ENCODE peak calls at places on chromosomes 4 and X, in nine cellular contexts. One of them, this sample, is unnamed.

GRCh38 chr4:77022581-77023133 is 53.1 kb downstream of the CCNI start:
- DNase-seq in osteocyte: no peak
- DNase-seq in H9: peak; percentile 87
- DNase-seq in nephron progenitor cell: peak; percentile 13
- DNase-seq in lower lobe of right lung: no peak
- DNase-seq in psoas muscle: no peak
- DNase-seq in endothelial cell of umbilical vein: peak; percentile 76
- DNase-seq in MCF 10A: no peak
- DNase-seq in HFFc6: peak; percentile 74
- DNase-seq in this sample: no peak

GRCh38 chrX:115138040-115138439 is 51.2 kb upstream of the RBMXL3 start:
- DNase-seq in osteocyte: no peak
- DNase-seq in H9: no peak
- DNase-seq in nephron progenitor cell: no peak
- DNase-seq in lower lobe of right lung: no peak
- DNase-seq in psoas muscle: no peak
- DNase-seq in endothelial cell of umbilical vein: no peak
- DNase-seq in MCF 10A: no peak
- DNase-seq in HFFc6: no peak
- DNase-seq in this sample: no peak

GRCh38 chrX:152819732-152820131 is 10.8 kb downstream of the CETN2 start:
- DNase-seq in osteocyte: no peak
- DNase-seq in H9: no peak
- DNase-seq in nephron progenitor cell: no peak
- DNase-seq in lower lobe of right lung: no peak
- DNase-seq in psoas muscle: no peak
- DNase-seq in endothelial cell of umbilical vein: no peak
- DNase-seq in MCF 10A: peak; percentile 12
- DNase-seq in HFFc6: peak; percentile 49
- DNase-seq in this sample: no peak

GRCh38 chr4:36082817-36083216 is 161.5 kb downstream of the ARAP2 start:
- DNase-seq in osteocyte: no peak
- DNase-seq in H9: no peak
- DNase-seq in nephron progenitor cell: no peak
- DNase-seq in lower lobe of right lung: no peak
- DNase-seq in psoas muscle: no peak
- DNase-seq in endothelial cell of umbilical vein: no peak
- DNase-seq in MCF 10A: no peak
- DNase-seq in HFFc6: no peak
- DNase-seq in this sample: no peak

GRCh38 chrX:10173331-10173900 is 16.6 kb downstream of the CLCN4 start:
- DNase-seq in osteocyte: no peak
- DNase-seq in H9: peak; percentile 77
- DNase-seq in nephron progenitor cell: peak; percentile 66
- DNase-seq in lower lobe of right lung: no peak
- DNase-seq in psoas muscle: peak; percentile 67
- DNase-seq in endothelial cell of umbilical vein: peak; percentile 62
- DNase-seq in MCF 10A: peak; percentile 97
- DNase-seq in HFFc6: no peak
- DNase-seq in this sample: no peak

GRCh38 chrX:9681422-9681821 is 84.2 kb downstream of the GPR143 start:
- DNase-seq in osteocyte: no peak
- DNase-seq in H9: no peak
- DNase-seq in nephron progenitor cell: no peak
- DNase-seq in lower lobe of right lung: no peak
- DNase-seq in psoas muscle: no peak
- DNase-seq in endothelial cell of umbilical vein: no peak
- DNase-seq in MCF 10A: peak; percentile 63
- DNase-seq in HFFc6: no peak
- DNase-seq in this sample: no peak

GRCh38 chr4:118265312-118266144 is 87.3 kb downstream of the PRSS12 start:
- DNase-seq in osteocyte: no peak
- DNase-seq in H9: peak; percentile 40
- DNase-seq in nephron progenitor cell: no peak
- DNase-seq in lower lobe of right lung: peak; percentile 54
- DNase-seq in psoas muscle: no peak
- DNase-seq in endothelial cell of umbilical vein: no peak
- DNase-seq in MCF 10A: no peak
- DNase-seq in HFFc6: no peak
- DNase-seq in this sample: no peak

GRCh38 chrX:106436695-106437094 is 175.1 kb upstream of the RADX start:
- DNase-seq in osteocyte: no peak
- DNase-seq in H9: no peak
- DNase-seq in nephron progenitor cell: no peak
- DNase-seq in lower lobe of right lung: no peak
- DNase-seq in psoas muscle: no peak
- DNase-seq in endothelial cell of umbilical vein: no peak
- DNase-seq in MCF 10A: no peak
- DNase-seq in HFFc6: no peak
- DNase-seq in this sample: no peak

GRCh38 chr4:127124919-127125318 is 507.8 kb upstream of the INTU start:
- DNase-seq in osteocyte: no peak
- DNase-seq in H9: no peak
- DNase-seq in nephron progenitor cell: no peak
- DNase-seq in lower lobe of right lung: no peak
- DNase-seq in psoas muscle: no peak
- DNase-seq in endothelial cell of umbilical vein: no peak
- DNase-seq in MCF 10A: peak; percentile 16
- DNase-seq in HFFc6: peak; percentile 30
- DNase-seq in this sample: no peak

GRCh38 chrX:17471121-17471520 is 96.1 kb downstream of the NHS start:
- DNase-seq in osteocyte: no peak
- DNase-seq in H9: no peak
- DNase-seq in nephron progenitor cell: no peak
- DNase-seq in lower lobe of right lung: no peak
- DNase-seq in psoas muscle: no peak
- DNase-seq in endothelial cell of umbilical vein: no peak
- DNase-seq in MCF 10A: no peak
- DNase-seq in HFFc6: no peak
- DNase-seq in this sample: no peak

GRCh38 chr4:104395219-104395618 is 99.5 kb downstream of the CXXC4 start:
- DNase-seq in osteocyte: no peak
- DNase-seq in H9: no peak
- DNase-seq in nephron progenitor cell: no peak
- DNase-seq in lower lobe of right lung: no peak
- DNase-seq in psoas muscle: no peak
- DNase-seq in endothelial cell of umbilical vein: no peak
- DNase-seq in MCF 10A: no peak
- DNase-seq in HFFc6: no peak
- DNase-seq in this sample: no peak

GRCh38 chrX:53048169-53049126 is at the start of gene GPR173:
- DNase-seq in osteocyte: peak; percentile 88
- DNase-seq in H9: peak; percentile 84
- DNase-seq in nephron progenitor cell: peak; percentile 41
- DNase-seq in lower lobe of right lung: peak; percentile 50
- DNase-seq in psoas muscle: peak; percentile 49
- DNase-seq in endothelial cell of umbilical vein: peak; percentile 63
- DNase-seq in MCF 10A: peak; percentile 34
- DNase-seq in HFFc6: peak; percentile 26
- DNase-seq in this sample: peak; percentile 28

GRCh38 chr4:31442236-31442635 is 722.1 kb downstream of the PCDH7 start:
- DNase-seq in osteocyte: no peak
- DNase-seq in H9: peak; percentile 54
- DNase-seq in nephron progenitor cell: no peak
- DNase-seq in lower lobe of right lung: no peak
- DNase-seq in psoas muscle: no peak
- DNase-seq in endothelial cell of umbilical vein: no peak
- DNase-seq in MCF 10A: no peak
- DNase-seq in HFFc6: no peak
- DNase-seq in this sample: no peak

GRCh38 chr4:140025470-140025869 is 128.5 kb downstream of the MAML3 start:
- DNase-seq in osteocyte: no peak
- DNase-seq in H9: no peak
- DNase-seq in nephron progenitor cell: no peak
- DNase-seq in lower lobe of right lung: no peak
- DNase-seq in psoas muscle: no peak
- DNase-seq in endothelial cell of umbilical vein: no peak
- DNase-seq in MCF 10A: no peak
- DNase-seq in HFFc6: no peak
- DNase-seq in this sample: no peak

GRCh38 chr4:37446016-37446415 is 201.5 kb downstream of the NWD2 start:
- DNase-seq in osteocyte: no peak
- DNase-seq in H9: no peak
- DNase-seq in nephron progenitor cell: no peak
- DNase-seq in lower lobe of right lung: no peak
- DNase-seq in psoas muscle: no peak
- DNase-seq in endothelial cell of umbilical vein: no peak
- DNase-seq in MCF 10A: no peak
- DNase-seq in HFFc6: no peak
- DNase-seq in this sample: no peak

GRCh38 chrX:30831082-30831481 is 58.0 kb downstream of the TAB3 start:
- DNase-seq in osteocyte: no peak
- DNase-seq in H9: no peak
- DNase-seq in nephron progenitor cell: no peak
- DNase-seq in lower lobe of right lung: no peak
- DNase-seq in psoas muscle: no peak
- DNase-seq in endothelial cell of umbilical vein: no peak
- DNase-seq in MCF 10A: no peak
- DNase-seq in HFFc6: no peak
- DNase-seq in this sample: no peak

GRCh38 chrX:22122510-22122909 is 90.4 kb downstream of the PHEX start:
- DNase-seq in osteocyte: peak; percentile 54
- DNase-seq in H9: no peak
- DNase-seq in nephron progenitor cell: no peak
- DNase-seq in lower lobe of right lung: no peak
- DNase-seq in psoas muscle: peak; percentile 38
- DNase-seq in endothelial cell of umbilical vein: peak; percentile 3
- DNase-seq in MCF 10A: peak; percentile 97
- DNase-seq in HFFc6: peak; percentile 38
- DNase-seq in this sample: no peak

GRCh38 chr4:130705023-130705422 is 1609.1 kb downstream of the C4orf33 start:
- DNase-seq in osteocyte: no peak
- DNase-seq in H9: no peak
- DNase-seq in nephron progenitor cell: no peak
- DNase-seq in lower lobe of right lung: no peak
- DNase-seq in psoas muscle: no peak
- DNase-seq in endothelial cell of umbilical vein: no peak
- DNase-seq in MCF 10A: peak; percentile 4
- DNase-seq in HFFc6: no peak
- DNase-seq in this sample: no peak
- TF ChIP-seq CTCF in osteocyte: no peak
- TF ChIP-seq CTCF in H9: no peak
- TF ChIP-seq CTCF in nephron progenitor cell: no peak
- TF ChIP-seq CTCF in lower lobe of right lung: no peak
- TF ChIP-seq CTCF in psoas muscle: no peak
- TF ChIP-seq CTCF in endothelial cell of umbilical vein: no peak
- TF ChIP-seq CTCF in MCF 10A: peak; percentile 31
- TF ChIP-seq CTCF in HFFc6: peak; percentile 12
- TF ChIP-seq CTCF in this sample: no peak

GRCh38 chrX:12700745-12701144 is 90.5 kb upstream of the PRPS2 start:
- DNase-seq in osteocyte: no peak
- DNase-seq in H9: no peak
- DNase-seq in nephron progenitor cell: no peak
- DNase-seq in lower lobe of right lung: no peak
- DNase-seq in psoas muscle: no peak
- DNase-seq in endothelial cell of umbilical vein: no peak
- DNase-seq in MCF 10A: no peak
- DNase-seq in HFFc6: no peak
- DNase-seq in this sample: no peak

GRCh38 chrX:12702509-12703091 is 88.6 kb upstream of the PRPS2 start:
- DNase-seq in osteocyte: no peak
- DNase-seq in H9: no peak
- DNase-seq in nephron progenitor cell: peak; percentile 28
- DNase-seq in lower lobe of right lung: no peak
- DNase-seq in psoas muscle: no peak
- DNase-seq in endothelial cell of umbilical vein: peak; percentile 1
- DNase-seq in MCF 10A: peak; percentile 39
- DNase-seq in HFFc6: no peak
- DNase-seq in this sample: no peak

GRCh38 chrX:12704706-12705105 is 86.5 kb upstream of the PRPS2 start:
- DNase-seq in osteocyte: no peak
- DNase-seq in H9: no peak
- DNase-seq in nephron progenitor cell: no peak
- DNase-seq in lower lobe of right lung: no peak
- DNase-seq in psoas muscle: no peak
- DNase-seq in endothelial cell of umbilical vein: no peak
- DNase-seq in MCF 10A: no peak
- DNase-seq in HFFc6: no peak
- DNase-seq in this sample: no peak

DNA sequence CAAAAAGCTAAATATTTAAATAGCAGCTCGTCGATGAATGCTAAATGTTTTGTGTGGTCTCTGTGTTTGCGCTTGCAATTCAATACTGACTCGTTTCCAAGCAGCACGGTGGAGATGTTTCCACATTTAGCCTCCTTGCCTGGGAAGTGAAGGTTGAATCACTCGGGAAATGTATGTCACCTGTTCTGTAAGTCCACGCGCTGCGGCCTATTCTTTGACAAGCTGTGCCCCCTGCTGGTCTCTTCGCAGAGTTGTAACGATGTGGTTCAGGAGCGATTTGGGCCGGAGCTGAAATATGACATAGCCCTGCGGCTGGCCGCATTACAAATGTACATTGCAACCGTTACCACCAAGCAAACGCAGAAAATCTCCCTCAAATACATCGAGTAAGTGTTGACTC is 89.6 kb upstream of the PRPS2 start:
- DNase-seq in osteocyte: no peak
- DNase-seq in H9: peak; percentile 53
- DNase-seq in nephron progenitor cell: peak; percentile 46
- DNase-seq in lower lobe of right lung: peak; percentile 54
- DNase-seq in psoas muscle: peak; percentile 20
- DNase-seq in endothelial cell of umbilical vein: peak; percentile 46
- DNase-seq in MCF 10A: peak; percentile 84
- DNase-seq in HFFc6: peak; percentile 27
- DNase-seq in this sample: peak; percentile 19
- TF ChIP-seq CTCF in osteocyte: peak; percentile 62
- TF ChIP-seq CTCF in H9: peak; percentile 65
- TF ChIP-seq CTCF in nephron progenitor cell: peak; percentile 57
- TF ChIP-seq CTCF in lower lobe of right lung: peak; percentile 42
- TF ChIP-seq CTCF in psoas muscle: peak; percentile 29
- TF ChIP-seq CTCF in endothelial cell of umbilical vein: peak; percentile 58
- TF ChIP-seq CTCF in MCF 10A: peak; percentile 72
- TF ChIP-seq CTCF in HFFc6: peak; percentile 79
- TF ChIP-seq CTCF in this sample: peak; percentile 57

GRCh38 chrX:154715825-154716224 is 35.1 kb downstream of the GAB3 start:
- DNase-seq in osteocyte: no peak
- DNase-seq in H9: peak; percentile 30
- DNase-seq in nephron progenitor cell: no peak
- DNase-seq in lower lobe of right lung: no peak
- DNase-seq in psoas muscle: no peak
- DNase-seq in endothelial cell of umbilical vein: no peak
- DNase-seq in MCF 10A: no peak
- DNase-seq in HFFc6: no peak
- DNase-seq in this sample: no peak
- TF ChIP-seq CTCF in osteocyte: no peak
- TF ChIP-seq CTCF in H9: peak; percentile 33
- TF ChIP-seq CTCF in nephron progenitor cell: no peak
- TF ChIP-seq CTCF in lower lobe of right lung: no peak
- TF ChIP-seq CTCF in psoas muscle: no peak
- TF ChIP-seq CTCF in endothelial cell of umbilical vein: peak; percentile 1
- TF ChIP-seq CTCF in MCF 10A: no peak
- TF ChIP-seq CTCF in HFFc6: no peak
- TF ChIP-seq CTCF in this sample: no peak

GRCh38 chrX:78759081-78759480 is 11.6 kb downstream of the LPAR4 start:
- DNase-seq in osteocyte: no peak
- DNase-seq in H9: no peak
- DNase-seq in nephron progenitor cell: no peak
- DNase-seq in lower lobe of right lung: no peak
- DNase-seq in psoas muscle: no peak
- DNase-seq in endothelial cell of umbilical vein: no peak
- DNase-seq in MCF 10A: no peak
- DNase-seq in HFFc6: no peak
- DNase-seq in this sample: no peak

GRCh38 chrX:78753571-78753970 is 6.1 kb downstream of the LPAR4 start:
- DNase-seq in osteocyte: no peak
- DNase-seq in H9: no peak
- DNase-seq in nephron progenitor cell: no peak
- DNase-seq in lower lobe of right lung: no peak
- DNase-seq in psoas muscle: no peak
- DNase-seq in endothelial cell of umbilical vein: no peak
- DNase-seq in MCF 10A: peak; percentile 2
- DNase-seq in HFFc6: no peak
- DNase-seq in this sample: no peak

GRCh38 chrX:78754917-78755316 is 7.4 kb downstream of the LPAR4 start:
- DNase-seq in osteocyte: no peak
- DNase-seq in H9: no peak
- DNase-seq in nephron progenitor cell: no peak
- DNase-seq in lower lobe of right lung: no peak
- DNase-seq in psoas muscle: no peak
- DNase-seq in endothelial cell of umbilical vein: no peak
- DNase-seq in MCF 10A: no peak
- DNase-seq in HFFc6: no peak
- DNase-seq in this sample: no peak
- TF ChIP-seq CTCF in osteocyte: no peak
- TF ChIP-seq CTCF in H9: no peak
- TF ChIP-seq CTCF in nephron progenitor cell: no peak
- TF ChIP-seq CTCF in lower lobe of right lung: no peak
- TF ChIP-seq CTCF in psoas muscle: no peak
- TF ChIP-seq CTCF in endothelial cell of umbilical vein: no peak
- TF ChIP-seq CTCF in MCF 10A: no peak
- TF ChIP-seq CTCF in HFFc6: no peak
- TF ChIP-seq CTCF in this sample: no peak

This sample was measured in left ventricle myocardium inferior.